ENCODE peak calls at places on chromosomes 6 and 20, in four cellular contexts. P is kidney tubule cell, Q is left colon, G is left cardiac atrium. Y is an unnamed sample.

GRCh38 chr6:19995575-19996257 is 158.5 kb downstream of the ID4 start:
- DNase-seq in P (no peak), Q (no peak), G (no peak), Y (no peak)

GRCh38 chr6:149628865-149629544 is 19.5 kb downstream of the KATNA1 start:
- DNase-seq in P (peak; percentile 67), Q (no peak), G (no peak), Y (peak; percentile 33)

GRCh38 chr6:133814797-133815196 is 74.1 kb upstream of the TCF21 start:
- DNase-seq in P (peak; percentile 60), Q (no peak), G (peak; percentile 30), Y (no peak)

GRCh38 chr20:62742550-62742949 is 33.9 kb downstream of the NTSR1 start:
- DNase-seq in P (no peak), Q (no peak), G (no peak), Y (no peak)

GRCh38 chr6:107185570-107185969 is 70.3 kb upstream of the BEND3 start:
- DNase-seq in P (peak; percentile 5), Q (peak; percentile 3), G (no peak), Y (no peak)

GRCh38 chr20:21235713-21236445 is 67.3 kb upstream of the XRN2 start:
- DNase-seq in P (peak; percentile 65), Q (peak; percentile 78), G (peak; percentile 54), Y (peak; percentile 62)

GRCh38 chr6:131488780-131489179 is 84.2 kb upstream of the ARG1 start:
- DNase-seq in P (no peak), Q (no peak), G (no peak), Y (no peak)

GRCh38 chr6:132334517-132334876 is 66.8 kb downstream of the MOXD1 start:
- DNase-seq in P (no peak), Q (no peak), G (no peak), Y (no peak)

GRCh38 chr6:116278853-116279231 is 888 bp downstream of the TSPYL1 start:
- DNase-seq in P (peak; percentile 58), Q (no peak), G (peak; percentile 70), Y (no peak)

GRCh38 chr6:21455071-21455470 is 138.5 kb upstream of the SOX4 start:
- DNase-seq in P (no peak), Q (no peak), G (no peak), Y (no peak)

GRCh38 chr6:111238464-111239119 is 151.3 kb downstream of the SLC16A10 start:
- DNase-seq in P (peak; percentile 82), Q (no peak), G (no peak), Y (no peak)

GRCh38 chr6:10964684-10965083 is 77.8 kb downstream of the SYCP2L start:
- DNase-seq in P (no peak), Q (no peak), G (no peak), Y (peak; percentile 46)

GRCh38 chr20:9185511-9185910 is 116.6 kb downstream of the PLCB4 start:
- DNase-seq in P (peak; percentile 51), Q (no peak), G (no peak), Y (no peak)

GRCh38 chr20:1663917-1664316 is 6.3 kb upstream of the SIRPG start:
- DNase-seq in P (peak; percentile 9), Q (no peak), G (no peak), Y (no peak)

GRCh38 chr6:16704706-16705402 is 56.4 kb downstream of the ATXN1 start:
- DNase-seq in P (no peak), Q (no peak), G (no peak), Y (no peak)

GRCh38 chr6:162873537-162873936 is 145.8 kb downstream of the PACRG start:
- DNase-seq in P (no peak), Q (no peak), G (no peak), Y (no peak)

GRCh38 chr6:139698526-139699182 is 324.2 kb upstream of the CITED2 start:
- DNase-seq in P (peak; percentile 62), Q (peak; percentile 28), G (no peak), Y (no peak)

GRCh38 chr6:12602951-12603710 is 113.4 kb upstream of the PHACTR1 start:
- DNase-seq in P (peak; percentile 72), Q (no peak), G (peak; percentile 37), Y (no peak)

GRCh38 chr20:57698191-57698866 is 11.5 kb downstream of the PMEPA1 start:
- DNase-seq in P (peak; percentile 99), Q (peak; percentile 55), G (no peak), Y (no peak)

GRCh38 chr20:4431446-4431845 is 290.3 kb upstream of the PRND start:
- DNase-seq in P (no peak), Q (no peak), G (no peak), Y (no peak)

GRCh38 chr20:21004386-21005076 is 101.6 kb downstream of the LINC00237 start:
- DNase-seq in P (peak; percentile 81), Q (no peak), G (no peak), Y (no peak)

GRCh38 chr6:27095914-27096313 is 151.6 kb upstream of the PRSS16 start:
- DNase-seq in P (no peak), Q (no peak), G (no peak), Y (no peak)

GRCh38 chr20:438581-439469 is 23.5 kb downstream of the TBC1D20 start:
- DNase-seq in P (no peak), Q (peak; percentile 47), G (peak; percentile 54), Y (peak; percentile 25)

GRCh38 chr20:4657096-4657495 is 64.6 kb upstream of the PRND start:
- DNase-seq in P (no peak), Q (no peak), G (no peak), Y (no peak)

GRCh38 chr6:106609699-106610098 is 19.6 kb downstream of the RTN4IP1 start:
- DNase-seq in P (peak; percentile 47), Q (peak; percentile 29), G (no peak), Y (no peak)